ENCODE peak calls at places on chromosomes 3 and 15, in six cellular contexts. Q is central memory CD4-positive, alpha-beta T cell; V is EL; U is left lung; O is brain microvascular endothelial cell; B is breast epithelium. Z is an unnamed sample.

GRCh38 chr3:156997351-156997750 is 162.6 kb downstream of the CCNL1 start:
- DNase-seq in U (no peak), V (peak), Q (no peak), B (no peak), O (no peak), Z (no peak)

GRCh38 chr3:192940129-192940528 is 22.5 kb upstream of the MB21D2 start:
- DNase-seq in V (peak), U (no peak), O (no peak), B (no peak), Q (no peak), Z (no peak)

GRCh38 chr3:64684715-64685261 is 3.0 kb downstream of the ADAMTS9 start:
- DNase-seq in U (peak), O (peak), B (peak), V (no peak), Q (no peak), Z (peak)

GRCh38 chr15:77508541-77509505 is 88.1 kb downstream of the HMG20A start:
- DNase-seq in U (no peak), V (no peak), B (no peak), O (no peak), Q (no peak), Z (peak)

GRCh38 chr3:8621872-8622271 is 22.7 kb downstream of the SSUH2 start:
- DNase-seq in V (peak), U (no peak), O (peak), Q (no peak), B (no peak), Z (no peak)

GRCh38 chr3:127801914-127802313 is 20.4 kb downstream of the MGLL start:
- DNase-seq in V (no peak), O (no peak), U (no peak), B (no peak), Q (no peak), Z (no peak)

GRCh38 chr3:71186816-71187215 is 396.7 kb downstream of the FOXP1 start:
- DNase-seq in U (no peak), V (no peak), Q (no peak), O (no peak), B (no peak), Z (no peak)

GRCh38 chr3:33980252-33980651 is 181.8 kb downstream of the PDCD6IP start:
- DNase-seq in V (peak), Q (no peak), B (no peak), O (peak), U (no peak), Z (no peak)

GRCh38 chr3:129625071-129625874 is 18.8 kb upstream of the PLXND1 start:
- DNase-seq in B (peak), V (peak), Q (no peak), O (no peak), U (peak), Z (peak)

GRCh38 chr3:184757010-184757651 is 45.3 kb upstream of the MAGEF1 start:
- DNase-seq in B (no peak), Q (no peak), V (peak), O (peak), U (peak), Z (peak)

GRCh38 chr15:68463996-68464395 is 32.0 kb upstream of the ITGA11 start:
- DNase-seq in Q (no peak), O (peak), U (no peak), V (no peak), B (no peak), Z (no peak)

Z was measured in heart left ventricle.